ENCODE peak calls at places on chromosome 5, in ten cellular contexts. B is glutamatergic neuron, A is AG10803, Z is RWPE1, S is B cell, N is brain microvascular endothelial cell, F is fibroblast of lung, O is kidney epithelial cell, C is mesothelial cell of epicardium, L is Peyer's patch. P is an unnamed sample.

GRCh38 chr5:139882961-139883539 is 87.4 kb downstream of the PSD2 start:
- DNase-seq in F (no peak), A (no peak), Z (peak), C (no peak), B (no peak), O (no peak), N (no peak), L (no peak), S (no peak), P (no peak)

GRCh38 chr5:12794476-12795332 is 890.5 kb upstream of the CTNND2 start:
- DNase-seq in S (no peak), L (no peak), O (no peak), F (no peak), C (no peak), N (no peak), B (no peak), Z (no peak), A (no peak), P (no peak)

GRCh38 chr5:74538206-74538661 is 102.3 kb downstream of the ENC1 start:
- DNase-seq in A (peak), F (peak), S (no peak), Z (no peak), B (no peak), O (no peak), N (peak), L (no peak), C (no peak), P (peak)

GRCh38 chr5:761206-761771 is 23.2 kb downstream of the ZDHHC11B start:
- DNase-seq in L (no peak), C (no peak), N (no peak), A (no peak), F (no peak), O (no peak), S (no peak), Z (no peak), B (no peak), P (no peak)

GRCh38 chr5:53035868-53036381 is 46.8 kb downstream of the ITGA2 start:
- DNase-seq in C (no peak), L (no peak), Z (peak), A (no peak), B (no peak), F (peak), O (peak), S (no peak), N (peak), P (no peak)

GRCh38 chr5:116583085-116583766 is 8.6 kb upstream of the SEMA6A start:
- DNase-seq in L (no peak), A (no peak), B (no peak), O (no peak), F (peak), S (no peak), N (no peak), C (no peak), Z (no peak), P (peak)

GRCh38 chr5:140041492-140042421 is 1.3 kb downstream of the NRG2 start:
- DNase-seq in C (no peak), F (peak), O (no peak), S (peak), A (peak), B (peak), N (peak), L (no peak), Z (peak), P (peak)

GRCh38 chr5:135426102-135427082 is 20.8 kb downstream of the DCANP1 start:
- DNase-seq in F (peak), Z (peak), O (no peak), B (no peak), S (peak), N (peak), L (no peak), C (no peak), A (peak), P (peak)

GRCh38 chr5:148290271-148291195 is 21.7 kb upstream of the SPINK7 start:
- DNase-seq in L (no peak), A (peak), N (peak), O (no peak), S (peak), Z (peak), B (no peak), F (peak), C (no peak), P (peak)

GRCh38 chr5:114447084-114447773 is 85.4 kb downstream of the KCNN2 start:
- DNase-seq in O (no peak), F (peak), Z (peak), N (no peak), L (no peak), A (no peak), S (no peak), C (no peak), B (no peak), P (peak)
- TF ChIP-seq CTCF in O (peak), F (peak), Z (no peak), N (peak), L (no peak), A (peak), S (peak), C (peak), B (peak), P (peak)

GRCh38 chr5:10409504-10409903 is 32.2 kb upstream of the ROPN1L start:
- DNase-seq in S (no peak), O (no peak), L (no peak), Z (no peak), N (no peak), B (no peak), C (no peak), A (no peak), F (no peak), P (no peak)

GRCh38 chr5:10406636-10407035 is 35.0 kb upstream of the ROPN1L start:
- DNase-seq in A (no peak), S (no peak), L (no peak), B (no peak), C (no peak), Z (no peak), F (no peak), O (no peak), N (no peak), P (no peak)

GRCh38 chr5:10416868-10417267 is 24.8 kb upstream of the ROPN1L start:
- DNase-seq in Z (no peak), C (no peak), L (no peak), A (no peak), F (no peak), O (no peak), B (no peak), S (no peak), N (no peak), P (no peak)

DNA sequence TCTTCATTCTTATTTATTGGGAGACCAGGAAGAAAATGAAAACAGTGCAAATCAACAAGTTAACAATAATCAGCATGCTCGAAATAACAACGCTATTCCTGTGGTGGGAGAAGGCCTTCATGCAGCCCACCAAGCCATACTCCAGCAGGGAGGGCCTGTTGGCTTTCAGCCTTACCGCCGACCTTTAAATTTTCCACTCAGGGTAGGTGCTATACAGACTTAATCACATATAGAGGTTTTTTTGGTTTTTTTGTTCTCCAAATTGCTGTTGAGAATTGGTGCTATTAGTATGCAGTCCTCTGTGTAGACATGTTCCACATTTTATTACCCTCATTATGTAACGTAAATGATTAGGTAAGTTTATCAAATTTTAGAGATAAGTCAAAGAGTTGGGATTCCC is 30.3 kb upstream of the ROPN1L start:
- DNase-seq in L (no peak), S (no peak), Z (no peak), A (no peak), O (no peak), F (no peak), C (no peak), B (no peak), N (no peak), P (no peak)
- TF ChIP-seq CTCF in L (no peak), S (no peak), Z (no peak), A (no peak), O (no peak), F (no peak), C (no peak), B (no peak), N (no peak), P (no peak)

GRCh38 chr5:69331528-69332445 is 814 bp downstream of the CCDC125 start:
- DNase-seq in L (no peak), N (no peak), B (no peak), F (no peak), Z (no peak), A (no peak), O (no peak), C (no peak), S (peak), P (no peak)

GRCh38 chr5:69329905-69330489 is 2.6 kb downstream of the CCDC125 start:
- DNase-seq in Z (no peak), O (no peak), A (no peak), B (no peak), C (no peak), L (no peak), F (no peak), S (no peak), N (no peak), P (no peak)

GRCh38 chr5:69335341-69335975 is 2.9 kb upstream of the CCDC125 start:
- DNase-seq in S (no peak), Z (no peak), N (no peak), F (no peak), O (no peak), L (no peak), A (no peak), C (no peak), B (no peak), P (peak)

GRCh38 chr5:69334793-69335268 is 2.2 kb upstream of the CCDC125 start:
- DNase-seq in O (peak), S (peak), L (peak), F (peak), Z (peak), B (peak), A (peak), C (peak), N (peak), P (peak)
- TF ChIP-seq CTCF in O (peak), S (peak), L (peak), F (peak), Z (peak), B (peak), A (peak), C (peak), N (peak), P (peak)

GRCh38 chr5:95847261-95847592 is 24.7 kb upstream of the GLRX start:
- DNase-seq in L (no peak), O (no peak), F (no peak), N (no peak), B (no peak), C (no peak), Z (no peak), A (no peak), S (no peak), P (no peak)
- TF ChIP-seq CTCF in L (no peak), O (no peak), F (no peak), N (no peak), B (peak), C (no peak), Z (peak), A (no peak), S (peak), P (no peak)

DNA sequence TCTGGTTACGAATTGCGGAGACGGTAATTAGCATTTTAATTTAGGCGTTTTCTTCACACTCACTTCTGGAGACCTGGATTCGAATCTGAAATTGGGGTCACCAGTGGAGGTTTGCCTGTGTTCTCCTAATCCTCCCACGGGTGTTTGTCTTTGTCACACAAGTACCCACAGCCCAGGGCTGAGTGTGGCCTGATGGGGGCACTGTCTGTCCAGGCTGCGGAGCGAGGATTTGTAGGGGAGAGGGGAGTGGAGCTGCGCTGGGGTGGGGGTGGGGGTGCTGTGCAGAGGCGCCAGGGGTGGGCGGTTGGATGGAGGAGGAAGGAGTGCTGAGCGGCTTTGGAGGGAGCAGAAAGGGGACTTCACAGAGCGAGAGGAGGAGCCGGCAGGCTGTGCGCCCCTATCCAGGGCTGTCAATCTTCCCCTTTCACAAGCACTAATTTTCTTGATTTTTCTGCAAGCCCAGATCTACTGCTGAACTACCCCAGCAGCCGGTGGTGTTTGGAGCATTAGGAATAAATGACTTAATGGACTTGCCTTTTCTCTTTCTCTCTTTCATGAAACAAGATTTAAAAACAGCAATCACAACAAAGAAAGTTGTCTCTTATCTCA is 53.1 kb downstream of the TSPAN17 start:
- DNase-seq in C (no peak), B (peak), N (no peak), L (no peak), O (no peak), S (no peak), Z (no peak), F (no peak), A (no peak), P (peak)
- TF ChIP-seq CTCF in C (no peak), B (peak), N (peak), L (no peak), O (peak), S (no peak), Z (no peak), F (peak), A (peak), P (peak)

GRCh38 chr5:92513067-92513466 is 1068.0 kb downstream of the NR2F1-AS1 start:
- DNase-seq in Z (peak), L (no peak), S (no peak), O (no peak), F (no peak), A (no peak), N (no peak), B (no peak), C (no peak), P (peak)

GRCh38 chr5:92519717-92520632 is 1061.0 kb downstream of the NR2F1-AS1 start:
- DNase-seq in Z (no peak), F (peak), L (no peak), A (no peak), B (no peak), N (no peak), S (no peak), O (no peak), C (no peak), P (no peak)

GRCh38 chr5:92514901-92515300 is 1066.1 kb downstream of the NR2F1-AS1 start:
- DNase-seq in O (no peak), S (no peak), N (no peak), C (no peak), F (no peak), Z (no peak), L (no peak), A (peak), B (no peak), P (no peak)

GRCh38 chr5:92518318-92518913 is 1062.6 kb downstream of the NR2F1-AS1 start:
- DNase-seq in B (no peak), S (no peak), F (peak), Z (peak), C (no peak), N (peak), A (peak), L (no peak), O (no peak), P (peak)
- TF ChIP-seq CTCF in B (peak), S (no peak), F (peak), Z (peak), C (peak), N (peak), A (peak), L (peak), O (peak), P (peak)

GRCh38 chr5:141889282-141889871 is 11.2 kb upstream of the PCDH1 start:
- DNase-seq in A (no peak), B (no peak), S (no peak), F (peak), L (no peak), N (no peak), Z (no peak), C (no peak), O (no peak), P (peak)
- TF ChIP-seq CTCF in A (peak), B (no peak), S (no peak), F (peak), L (peak), N (peak), Z (peak), C (no peak), O (peak), P (peak)

GRCh38 chr5:174811438-174811837 is 87.1 kb downstream of the MSX2 start:
- DNase-seq in A (no peak), C (no peak), O (no peak), F (no peak), Z (no peak), S (no peak), N (no peak), B (no peak), L (no peak), P (no peak)

GRCh38 chr5:174817610-174818009 is 93.2 kb downstream of the MSX2 start:
- DNase-seq in S (no peak), L (no peak), F (no peak), A (no peak), C (no peak), B (no peak), Z (no peak), O (no peak), N (no peak), P (no peak)

GRCh38 chr5:174818430-174818829 is 94.0 kb downstream of the MSX2 start:
- DNase-seq in L (no peak), B (no peak), O (no peak), F (no peak), N (no peak), C (no peak), A (no peak), S (no peak), Z (no peak), P (no peak)

DNA sequence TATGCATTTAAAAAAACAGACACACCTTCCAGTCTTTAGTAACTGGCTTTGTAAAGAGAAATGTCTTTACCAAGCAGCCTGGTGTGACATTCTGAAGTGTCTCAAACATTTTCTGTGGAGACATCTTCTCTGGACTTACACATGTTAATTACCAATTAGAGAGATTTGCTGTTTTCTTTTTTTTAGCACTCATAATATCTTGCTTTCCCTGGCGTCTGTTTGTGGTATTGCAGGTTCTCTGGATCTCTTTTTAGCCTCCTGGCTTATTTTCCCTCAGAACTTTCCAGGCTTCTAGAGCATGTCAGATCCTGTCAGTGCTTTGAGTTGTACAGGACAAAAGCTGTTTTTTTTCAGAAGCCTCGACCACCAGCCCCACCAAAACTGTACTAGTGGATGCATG is 92.5 kb downstream of the MSX2 start:
- DNase-seq in B (no peak), C (no peak), S (no peak), F (no peak), A (no peak), Z (no peak), O (no peak), L (no peak), N (no peak), P (no peak)
- TF ChIP-seq CTCF in B (peak), C (peak), S (no peak), F (peak), A (peak), Z (no peak), O (peak), L (no peak), N (peak), P (peak)

GRCh38 chr5:73312146-73312871 is 136.3 kb downstream of the FOXD1 start:
- DNase-seq in L (no peak), O (peak), B (no peak), F (peak), A (peak), S (no peak), C (no peak), Z (no peak), N (peak), P (peak)
- TF ChIP-seq CTCF in L (no peak), O (peak), B (no peak), F (peak), A (peak), S (no peak), C (no peak), Z (no peak), N (peak), P (peak)